ENCODE peak calls at places on chromosomes 2 and 18, in ten cellular contexts. One of them, this sample, is unnamed.

GRCh38 chr2:226963528-226963927 is 127.7 kb downstream of the RHBDD1 start:
- DNase-seq in fibroblast of lung: peak
- DNase-seq in stimulated activated naive CD8-positive, alpha-beta T cell treated with anti-CD3 and anti-CD28 coated beads, Interleukin-15, Interleukin-2, amounts not matched to agents 100 U/mL and 50 U/mL, for 24 hours: no peak
- DNase-seq in caudate nucleus: no peak
- DNase-seq in HuH-7.5: no peak
- DNase-seq in occipital lobe: no peak
- DNase-seq in AG04450: peak
- DNase-seq in AG08395: peak
- DNase-seq in Caki2: peak
- DNase-seq in WTC11: no peak
- DNase-seq in this sample: no peak

GRCh38 chr18:25329783-25330182 is 22.2 kb downstream of the ZNF521 start:
- DNase-seq in fibroblast of lung: no peak
- DNase-seq in stimulated activated naive CD8-positive, alpha-beta T cell treated with anti-CD3 and anti-CD28 coated beads, Interleukin-15, Interleukin-2, amounts not matched to agents 100 U/mL and 50 U/mL, for 24 hours: no peak
- DNase-seq in caudate nucleus: no peak
- DNase-seq in HuH-7.5: no peak
- DNase-seq in occipital lobe: no peak
- DNase-seq in AG04450: no peak
- DNase-seq in AG08395: no peak
- DNase-seq in Caki2: no peak
- DNase-seq in WTC11: no peak
- DNase-seq in this sample: no peak

GRCh38 chr2:158782126-158782525 is 13.0 kb upstream of the DAPL1 start:
- DNase-seq in fibroblast of lung: peak
- DNase-seq in stimulated activated naive CD8-positive, alpha-beta T cell treated with anti-CD3 and anti-CD28 coated beads, Interleukin-15, Interleukin-2, amounts not matched to agents 100 U/mL and 50 U/mL, for 24 hours: no peak
- DNase-seq in caudate nucleus: no peak
- DNase-seq in HuH-7.5: no peak
- DNase-seq in occipital lobe: no peak
- DNase-seq in AG04450: no peak
- DNase-seq in AG08395: no peak
- DNase-seq in Caki2: no peak
- DNase-seq in WTC11: no peak
- DNase-seq in this sample: no peak

GRCh38 chr2:99488587-99488998 is 1.2 kb downstream of the REV1 start:
- DNase-seq in fibroblast of lung: peak
- DNase-seq in stimulated activated naive CD8-positive, alpha-beta T cell treated with anti-CD3 and anti-CD28 coated beads, Interleukin-15, Interleukin-2, amounts not matched to agents 100 U/mL and 50 U/mL, for 24 hours: no peak
- DNase-seq in caudate nucleus: no peak
- DNase-seq in HuH-7.5: peak
- DNase-seq in occipital lobe: no peak
- DNase-seq in AG04450: no peak
- DNase-seq in AG08395: peak
- DNase-seq in Caki2: peak
- DNase-seq in WTC11: no peak
- DNase-seq in this sample: no peak

GRCh38 chr2:240502059-240502429 is 55.7 kb downstream of the ANKMY1 start:
- DNase-seq in fibroblast of lung: no peak
- DNase-seq in stimulated activated naive CD8-positive, alpha-beta T cell treated with anti-CD3 and anti-CD28 coated beads, Interleukin-15, Interleukin-2, amounts not matched to agents 100 U/mL and 50 U/mL, for 24 hours: no peak
- DNase-seq in caudate nucleus: no peak
- DNase-seq in HuH-7.5: no peak
- DNase-seq in occipital lobe: no peak
- DNase-seq in AG04450: no peak
- DNase-seq in AG08395: no peak
- DNase-seq in Caki2: no peak
- DNase-seq in WTC11: no peak
- DNase-seq in this sample: peak

GRCh38 chr18:9708882-9709877 is 1.1 kb downstream of the RAB31 start:
- DNase-seq in fibroblast of lung: peak
- DNase-seq in stimulated activated naive CD8-positive, alpha-beta T cell treated with anti-CD3 and anti-CD28 coated beads, Interleukin-15, Interleukin-2, amounts not matched to agents 100 U/mL and 50 U/mL, for 24 hours: peak
- DNase-seq in caudate nucleus: no peak
- DNase-seq in HuH-7.5: no peak
- DNase-seq in occipital lobe: no peak
- DNase-seq in AG04450: no peak
- DNase-seq in AG08395: peak
- DNase-seq in Caki2: no peak
- DNase-seq in WTC11: peak
- DNase-seq in this sample: peak

GRCh38 chr2:1563943-1564342 is 150.7 kb downstream of the TPO start:
- DNase-seq in fibroblast of lung: no peak
- DNase-seq in stimulated activated naive CD8-positive, alpha-beta T cell treated with anti-CD3 and anti-CD28 coated beads, Interleukin-15, Interleukin-2, amounts not matched to agents 100 U/mL and 50 U/mL, for 24 hours: no peak
- DNase-seq in caudate nucleus: no peak
- DNase-seq in HuH-7.5: no peak
- DNase-seq in occipital lobe: no peak
- DNase-seq in AG04450: no peak
- DNase-seq in AG08395: no peak
- DNase-seq in Caki2: no peak
- DNase-seq in WTC11: no peak
- DNase-seq in this sample: no peak

GRCh38 chr2:102155703-102156515 is 13.4 kb downstream of the IL1R1 start:
- DNase-seq in fibroblast of lung: no peak
- DNase-seq in stimulated activated naive CD8-positive, alpha-beta T cell treated with anti-CD3 and anti-CD28 coated beads, Interleukin-15, Interleukin-2, amounts not matched to agents 100 U/mL and 50 U/mL, for 24 hours: no peak
- DNase-seq in caudate nucleus: no peak
- DNase-seq in HuH-7.5: peak
- DNase-seq in occipital lobe: no peak
- DNase-seq in AG04450: no peak
- DNase-seq in AG08395: peak
- DNase-seq in Caki2: no peak
- DNase-seq in WTC11: no peak
- DNase-seq in this sample: no peak

GRCh38 chr2:20650412-20650879 is 452 bp downstream of the HS1BP3 start:
- DNase-seq in fibroblast of lung: peak
- DNase-seq in stimulated activated naive CD8-positive, alpha-beta T cell treated with anti-CD3 and anti-CD28 coated beads, Interleukin-15, Interleukin-2, amounts not matched to agents 100 U/mL and 50 U/mL, for 24 hours: peak
- DNase-seq in caudate nucleus: no peak
- DNase-seq in HuH-7.5: peak
- DNase-seq in occipital lobe: no peak
- DNase-seq in AG04450: no peak
- DNase-seq in AG08395: peak
- DNase-seq in Caki2: no peak
- DNase-seq in WTC11: peak
- DNase-seq in this sample: peak

GRCh38 chr2:190571666-190572065 is 37.1 kb upstream of the NEMP2 start:
- DNase-seq in fibroblast of lung: no peak
- DNase-seq in stimulated activated naive CD8-positive, alpha-beta T cell treated with anti-CD3 and anti-CD28 coated beads, Interleukin-15, Interleukin-2, amounts not matched to agents 100 U/mL and 50 U/mL, for 24 hours: no peak
- DNase-seq in caudate nucleus: no peak
- DNase-seq in HuH-7.5: no peak
- DNase-seq in occipital lobe: no peak
- DNase-seq in AG04450: no peak
- DNase-seq in AG08395: no peak
- DNase-seq in Caki2: no peak
- DNase-seq in WTC11: no peak
- DNase-seq in this sample: no peak

GRCh38 chr18:657998-658946 is 819 bp downstream of the TYMS start:
- DNase-seq in fibroblast of lung: peak
- DNase-seq in stimulated activated naive CD8-positive, alpha-beta T cell treated with anti-CD3 and anti-CD28 coated beads, Interleukin-15, Interleukin-2, amounts not matched to agents 100 U/mL and 50 U/mL, for 24 hours: peak
- DNase-seq in caudate nucleus: peak
- DNase-seq in HuH-7.5: peak
- DNase-seq in occipital lobe: peak
- DNase-seq in AG04450: peak
- DNase-seq in AG08395: peak
- DNase-seq in Caki2: peak
- DNase-seq in WTC11: peak
- DNase-seq in this sample: peak

GRCh38 chr2:27710640-27711430 is 47.1 kb downstream of the SLC4A1AP start:
- DNase-seq in fibroblast of lung: peak
- DNase-seq in stimulated activated naive CD8-positive, alpha-beta T cell treated with anti-CD3 and anti-CD28 coated beads, Interleukin-15, Interleukin-2, amounts not matched to agents 100 U/mL and 50 U/mL, for 24 hours: no peak
- DNase-seq in caudate nucleus: no peak
- DNase-seq in HuH-7.5: no peak
- DNase-seq in occipital lobe: no peak
- DNase-seq in AG04450: no peak
- DNase-seq in AG08395: no peak
- DNase-seq in Caki2: no peak
- DNase-seq in WTC11: no peak
- DNase-seq in this sample: no peak

GRCh38 chr2:25336446-25336845 is 5.3 kb downstream of the DNMT3A start:
- DNase-seq in fibroblast of lung: no peak
- DNase-seq in stimulated activated naive CD8-positive, alpha-beta T cell treated with anti-CD3 and anti-CD28 coated beads, Interleukin-15, Interleukin-2, amounts not matched to agents 100 U/mL and 50 U/mL, for 24 hours: no peak
- DNase-seq in caudate nucleus: no peak
- DNase-seq in HuH-7.5: no peak
- DNase-seq in occipital lobe: no peak
- DNase-seq in AG04450: no peak
- DNase-seq in AG08395: no peak
- DNase-seq in Caki2: no peak
- DNase-seq in WTC11: no peak
- DNase-seq in this sample: no peak

GRCh38 chr2:43293744-43294695 is 67.6 kb upstream of the ZFP36L2 start:
- DNase-seq in fibroblast of lung: peak
- DNase-seq in stimulated activated naive CD8-positive, alpha-beta T cell treated with anti-CD3 and anti-CD28 coated beads, Interleukin-15, Interleukin-2, amounts not matched to agents 100 U/mL and 50 U/mL, for 24 hours: peak
- DNase-seq in caudate nucleus: no peak
- DNase-seq in HuH-7.5: peak
- DNase-seq in occipital lobe: no peak
- DNase-seq in AG04450: peak
- DNase-seq in AG08395: peak
- DNase-seq in Caki2: peak
- DNase-seq in WTC11: no peak
- DNase-seq in this sample: peak

GRCh38 chr2:60899230-60899891 is 18.0 kb downstream of the REL start:
- DNase-seq in fibroblast of lung: no peak
- DNase-seq in stimulated activated naive CD8-positive, alpha-beta T cell treated with anti-CD3 and anti-CD28 coated beads, Interleukin-15, Interleukin-2, amounts not matched to agents 100 U/mL and 50 U/mL, for 24 hours: peak
- DNase-seq in caudate nucleus: no peak
- DNase-seq in HuH-7.5: no peak
- DNase-seq in occipital lobe: no peak
- DNase-seq in AG04450: no peak
- DNase-seq in AG08395: no peak
- DNase-seq in Caki2: no peak
- DNase-seq in WTC11: no peak
- DNase-seq in this sample: peak

GRCh38 chr2:45361666-45362065 is 249.4 kb downstream of the SRBD1 start:
- DNase-seq in fibroblast of lung: no peak
- DNase-seq in stimulated activated naive CD8-positive, alpha-beta T cell treated with anti-CD3 and anti-CD28 coated beads, Interleukin-15, Interleukin-2, amounts not matched to agents 100 U/mL and 50 U/mL, for 24 hours: no peak
- DNase-seq in caudate nucleus: no peak
- DNase-seq in HuH-7.5: no peak
- DNase-seq in occipital lobe: no peak
- DNase-seq in AG04450: no peak
- DNase-seq in AG08395: no peak
- DNase-seq in Caki2: no peak
- DNase-seq in WTC11: no peak
- DNase-seq in this sample: no peak

GRCh38 chr2:191566347-191566746 is 111.6 kb upstream of the NABP1 start:
- DNase-seq in fibroblast of lung: peak
- DNase-seq in stimulated activated naive CD8-positive, alpha-beta T cell treated with anti-CD3 and anti-CD28 coated beads, Interleukin-15, Interleukin-2, amounts not matched to agents 100 U/mL and 50 U/mL, for 24 hours: peak
- DNase-seq in caudate nucleus: peak
- DNase-seq in HuH-7.5: peak
- DNase-seq in occipital lobe: no peak
- DNase-seq in AG04450: peak
- DNase-seq in AG08395: peak
- DNase-seq in Caki2: peak
- DNase-seq in WTC11: peak
- DNase-seq in this sample: peak

GRCh38 chr2:161954103-161954502 is 119.9 kb downstream of the DPP4 start:
- DNase-seq in fibroblast of lung: peak
- DNase-seq in stimulated activated naive CD8-positive, alpha-beta T cell treated with anti-CD3 and anti-CD28 coated beads, Interleukin-15, Interleukin-2, amounts not matched to agents 100 U/mL and 50 U/mL, for 24 hours: no peak
- DNase-seq in caudate nucleus: no peak
- DNase-seq in HuH-7.5: no peak
- DNase-seq in occipital lobe: no peak
- DNase-seq in AG04450: no peak
- DNase-seq in AG08395: no peak
- DNase-seq in Caki2: no peak
- DNase-seq in WTC11: no peak
- DNase-seq in this sample: no peak

GRCh38 chr18:48892146-48892855 is 58.5 kb downstream of the SMAD7 start:
- DNase-seq in fibroblast of lung: no peak
- DNase-seq in stimulated activated naive CD8-positive, alpha-beta T cell treated with anti-CD3 and anti-CD28 coated beads, Interleukin-15, Interleukin-2, amounts not matched to agents 100 U/mL and 50 U/mL, for 24 hours: no peak
- DNase-seq in caudate nucleus: peak
- DNase-seq in HuH-7.5: no peak
- DNase-seq in occipital lobe: no peak
- DNase-seq in AG04450: no peak
- DNase-seq in AG08395: no peak
- DNase-seq in Caki2: no peak
- DNase-seq in WTC11: no peak
- DNase-seq in this sample: no peak

GRCh38 chr2:153474407-153474806 is 4.2 kb downstream of the RPRM start:
- DNase-seq in fibroblast of lung: no peak
- DNase-seq in stimulated activated naive CD8-positive, alpha-beta T cell treated with anti-CD3 and anti-CD28 coated beads, Interleukin-15, Interleukin-2, amounts not matched to agents 100 U/mL and 50 U/mL, for 24 hours: no peak
- DNase-seq in caudate nucleus: no peak
- DNase-seq in HuH-7.5: no peak
- DNase-seq in occipital lobe: no peak
- DNase-seq in AG04450: no peak
- DNase-seq in AG08395: no peak
- DNase-seq in Caki2: no peak
- DNase-seq in WTC11: no peak
- DNase-seq in this sample: no peak

GRCh38 chr2:58056201-58056916 is 9.8 kb downstream of the VRK2 start:
- DNase-seq in fibroblast of lung: no peak
- DNase-seq in stimulated activated naive CD8-positive, alpha-beta T cell treated with anti-CD3 and anti-CD28 coated beads, Interleukin-15, Interleukin-2, amounts not matched to agents 100 U/mL and 50 U/mL, for 24 hours: no peak
- DNase-seq in caudate nucleus: no peak
- DNase-seq in HuH-7.5: no peak
- DNase-seq in occipital lobe: no peak
- DNase-seq in AG04450: no peak
- DNase-seq in AG08395: no peak
- DNase-seq in Caki2: no peak
- DNase-seq in WTC11: no peak
- DNase-seq in this sample: no peak

GRCh38 chr18:55444496-55444895 is 143.5 kb downstream of the TCF4 start:
- DNase-seq in fibroblast of lung: peak
- DNase-seq in stimulated activated naive CD8-positive, alpha-beta T cell treated with anti-CD3 and anti-CD28 coated beads, Interleukin-15, Interleukin-2, amounts not matched to agents 100 U/mL and 50 U/mL, for 24 hours: no peak
- DNase-seq in caudate nucleus: no peak
- DNase-seq in HuH-7.5: no peak
- DNase-seq in occipital lobe: no peak
- DNase-seq in AG04450: no peak
- DNase-seq in AG08395: no peak
- DNase-seq in Caki2: no peak
- DNase-seq in WTC11: no peak
- DNase-seq in this sample: no peak

GRCh38 chr2:38560092-38560491 is 42.6 kb downstream of the HNRNPLL start:
- DNase-seq in fibroblast of lung: no peak
- DNase-seq in stimulated activated naive CD8-positive, alpha-beta T cell treated with anti-CD3 and anti-CD28 coated beads, Interleukin-15, Interleukin-2, amounts not matched to agents 100 U/mL and 50 U/mL, for 24 hours: no peak
- DNase-seq in caudate nucleus: no peak
- DNase-seq in HuH-7.5: no peak
- DNase-seq in occipital lobe: no peak
- DNase-seq in AG04450: no peak
- DNase-seq in AG08395: no peak
- DNase-seq in Caki2: no peak
- DNase-seq in WTC11: no peak
- DNase-seq in this sample: no peak

GRCh38 chr2:11007331-11007909 is 95.7 kb downstream of the KCNF1 start:
- DNase-seq in fibroblast of lung: no peak
- DNase-seq in stimulated activated naive CD8-positive, alpha-beta T cell treated with anti-CD3 and anti-CD28 coated beads, Interleukin-15, Interleukin-2, amounts not matched to agents 100 U/mL and 50 U/mL, for 24 hours: no peak
- DNase-seq in caudate nucleus: no peak
- DNase-seq in HuH-7.5: no peak
- DNase-seq in occipital lobe: no peak
- DNase-seq in AG04450: no peak
- DNase-seq in AG08395: no peak
- DNase-seq in Caki2: no peak
- DNase-seq in WTC11: no peak
- DNase-seq in this sample: no peak